ENCODE peak calls at places on chromosomes 5 and 9, in five cellular contexts. F, M, X, E and Q are unnamed samples.

GRCh38 chr5:129135633-129136032 is 41.1 kb downstream of the ISOC1 start:
- DNase-seq in M (no peak), X (no peak), E (no peak), F (peak), Q (peak)

GRCh38 chr5:14167211-14167845 is 24.2 kb downstream of the TRIO start:
- DNase-seq in M (no peak), E (no peak), F (no peak), X (peak), Q (no peak)

GRCh38 chr5:177403194-177403825 is 2.8 kb upstream of the PFN3 start:
- DNase-seq in X (no peak), F (peak), M (no peak), E (peak), Q (peak)

GRCh38 chr9:131585375-131585774 is 40.1 kb downstream of the PRRT1B start:
- DNase-seq in X (peak), E (no peak), M (no peak), F (no peak), Q (no peak)

GRCh38 chr9:131671150-131671549 is 68.7 kb downstream of the RAPGEF1 start:
- DNase-seq in X (no peak), M (no peak), F (no peak), E (no peak), Q (no peak)

GRCh38 chr5:109256486-109256885 is 153.3 kb downstream of the PJA2 start:
- DNase-seq in F (no peak), M (no peak), E (no peak), X (no peak), Q (no peak)

GRCh38 chr9:132141364-132141947 is 20.4 kb upstream of the NTNG2 start:
- DNase-seq in F (no peak), X (peak), E (peak), M (no peak), Q (no peak)

GRCh38 chr9:118962426-118962825 is 406.8 kb downstream of the BRINP1 start:
- DNase-seq in M (no peak), E (no peak), X (peak), F (no peak), Q (no peak)

GRCh38 chr9:133948138-133948537 is 44.0 kb downstream of the VAV2 start:
- DNase-seq in E (no peak), F (no peak), X (no peak), M (no peak), Q (no peak)

GRCh38 chr5:171599396-171599795 is 179.9 kb downstream of the FGF18 start:
- DNase-seq in X (no peak), F (no peak), E (no peak), M (no peak), Q (no peak)

GRCh38 chr5:145237843-145238242 is 597.3 kb downstream of the PRELID2 start:
- DNase-seq in X (peak), E (peak), F (peak), M (peak), Q (peak)

GRCh38 chr9:117444466-117444865 is 29.6 kb upstream of the ASTN2 start:
- DNase-seq in X (no peak), F (no peak), M (no peak), E (no peak), Q (no peak)

GRCh38 chr9:73011346-73011745 is 58.5 kb upstream of the ALDH1A1 start:
- DNase-seq in E (no peak), M (no peak), F (no peak), X (peak), Q (no peak)

GRCh38 chr9:109478665-109479380 is 19.3 kb downstream of the PTPN3 start:
- DNase-seq in X (no peak), M (no peak), F (no peak), E (no peak), Q (no peak)

GRCh38 chr5:39224196-39224754 is 4.9 kb upstream of the FYB1 start:
- DNase-seq in X (no peak), E (no peak), F (peak), M (no peak), Q (no peak)

GRCh38 chr5:172009536-172010270 is 3.3 kb upstream of the FBXW11 start:
- DNase-seq in F (no peak), E (no peak), X (no peak), M (no peak), Q (no peak)

GRCh38 chr9:92406506-92406905 is 2.1 kb upstream of the OGN start:
- DNase-seq in M (no peak), E (no peak), F (no peak), X (no peak), Q (no peak)

GRCh38 chr5:65482727-65483473 is 1.2 kb upstream of the ADAMTS6 start:
- DNase-seq in X (peak), F (no peak), E (no peak), M (peak), Q (no peak)

GRCh38 chr5:120910610-120911009 is 446.5 kb downstream of the PRR16 start:
- DNase-seq in M (no peak), E (no peak), F (no peak), X (no peak), Q (no peak)

GRCh38 chr9:123162359-123163345 is 105.7 kb downstream of the STRBP start:
- DNase-seq in M (no peak), X (no peak), E (no peak), F (no peak), Q (no peak)

GRCh38 chr9:11417782-11418181 is 805.0 kb upstream of the PTPRD start:
- DNase-seq in M (no peak), F (no peak), E (no peak), X (no peak), Q (no peak)

GRCh38 chr5:69292349-69292748 is 40.3 kb downstream of the CCDC125 start:
- DNase-seq in X (no peak), E (no peak), F (no peak), M (no peak), Q (no peak)

GRCh38 chr9:126148994-126149393 is 177.6 kb upstream of the MVB12B start:
- DNase-seq in X (no peak), M (no peak), F (no peak), E (no peak), Q (no peak)

GRCh38 chr9:72836790-72837189 is 116.1 kb downstream of the ALDH1A1 start:
- DNase-seq in M (no peak), E (no peak), X (no peak), F (no peak), Q (no peak)

GRCh38 chr5:106843812-106844416 is 826.8 kb downstream of the EFNA5 start:
- DNase-seq in F (peak), X (no peak), M (no peak), E (no peak), Q (no peak)

GRCh38 chr5:9888517-9888916 is 258.4 kb upstream of the TAS2R1 start:
- DNase-seq in X (peak), E (no peak), M (no peak), F (no peak), Q (no peak)

GRCh38 chr5:41154491-41154890 is 58.8 kb downstream of the C6 start:
- DNase-seq in M (no peak), F (no peak), E (no peak), X (no peak), Q (no peak)

GRCh38 chr5:145014109-145014508 is 821.0 kb downstream of the PRELID2 start:
- DNase-seq in E (no peak), X (no peak), F (no peak), M (no peak), Q (no peak)

GRCh38 chr9:125146247-125146646 is 2.9 kb upstream of the SCAI start:
- DNase-seq in M (no peak), X (peak), E (no peak), F (no peak), Q (no peak)